ENCODE peak calls at places on chromosome 20, in nine cellular contexts. Q, T, S, J, G, N, Y, U and I are unnamed samples.
A peak's percentile ranks its signal among the peaks of the same experiment; 100 is the strongest.

GRCh38 chr20:43911066-43911465 is 3.6 kb upstream of the TOX2 start:
- DNase-seq in T (no peak), Q (no peak), N (peak; percentile 59), Y (no peak), G (peak; percentile 43), U (peak; percentile 80), S (no peak), J (peak; percentile 59), I (no peak)

GRCh38 chr20:44576297-44576696 is 6.1 kb upstream of the PKIG start:
- DNase-seq in S (no peak), G (no peak), Q (no peak), N (peak; percentile 42), Y (no peak), U (peak; percentile 32), T (no peak), J (peak; percentile 69), I (no peak)

GRCh38 chr20:24943731-24944130 is 5.3 kb upstream of the CST7 start:
- DNase-seq in N (no peak), T (no peak), S (no peak), Y (no peak), G (peak; percentile 42), J (no peak), Q (no peak), U (no peak), I (no peak)

GRCh38 chr20:64244870-64245603 is 10.5 kb upstream of the PCMTD2 start:
- DNase-seq in S (no peak), T (no peak), Y (peak; percentile 5), U (no peak), J (no peak), G (peak; percentile 44), Q (no peak), N (no peak), I (peak; percentile 47)

GRCh38 chr20:46004813-46005505 is 3.7 kb upstream of the MMP9 start:
- DNase-seq in Q (no peak), T (no peak), U (no peak), J (no peak), G (no peak), N (no peak), S (no peak), Y (no peak), I (no peak)

GRCh38 chr20:20926222-20926905 is 179.8 kb downstream of the LINC00237 start:
- DNase-seq in Q (no peak), T (no peak), Y (no peak), G (no peak), U (no peak), J (no peak), S (no peak), N (no peak), I (no peak)

GRCh38 chr20:49132995-49133451 is 55.1 kb downstream of the STAU1 start:
- DNase-seq in Y (peak; percentile 25), S (no peak), T (no peak), N (peak; percentile 81), J (peak; percentile 45), G (no peak), Q (peak; percentile 46), U (peak; percentile 66), I (no peak)

GRCh38 chr20:50586531-50587232 is 76.5 kb downstream of the PTPN1 start:
- DNase-seq in S (no peak), T (no peak), Q (peak; percentile 19), U (no peak), N (no peak), J (no peak), G (no peak), Y (no peak), I (no peak)

GRCh38 chr20:48697845-48698491 is 129.8 kb downstream of the PREX1 start:
- DNase-seq in Y (no peak), U (peak; percentile 79), G (no peak), S (no peak), Q (peak; percentile 85), T (no peak), N (peak; percentile 87), J (peak; percentile 51), I (no peak)

GRCh38 chr20:17631576-17632319 is 50.3 kb downstream of the RRBP1 start:
- DNase-seq in G (no peak), J (no peak), S (no peak), Q (no peak), N (no peak), U (no peak), Y (no peak), T (no peak), I (no peak)

GRCh38 chr20:62143976-62144825 is 632 bp downstream of the SS18L1 start:
- DNase-seq in J (no peak), Y (peak; percentile 40), T (peak; percentile 69), U (peak; percentile 70), S (no peak), Q (peak; percentile 73), G (peak; percentile 58), N (peak; percentile 69), I (no peak)

GRCh38 chr20:51360451-51361230 is 181.9 kb downstream of the NFATC2 start:
- DNase-seq in T (no peak), Y (no peak), U (peak; percentile 100), S (no peak), G (no peak), J (peak; percentile 99), N (peak; percentile 98), Q (no peak), I (no peak)

GRCh38 chr20:58433759-58434158 is 44.7 kb downstream of the VAPB start:
- DNase-seq in G (no peak), Y (no peak), T (no peak), S (no peak), U (peak; percentile 85), J (peak; percentile 77), N (peak; percentile 64), Q (no peak), I (no peak)

GRCh38 chr20:19867940-19868371 is 109.9 kb downstream of the RIN2 start:
- DNase-seq in G (no peak), N (peak; percentile 58), Q (no peak), T (no peak), S (no peak), Y (no peak), J (no peak), U (no peak), I (no peak)

GRCh38 chr20:59735486-59735885 is 131.1 kb downstream of the PHACTR3 start:
- DNase-seq in Q (no peak), Y (no peak), S (no peak), N (no peak), J (no peak), G (no peak), T (no peak), U (no peak), I (peak; percentile 43)

GRCh38 chr20:51457281-51457932 is 85.1 kb downstream of the NFATC2 start:
- DNase-seq in G (no peak), T (no peak), Q (peak; percentile 69), N (peak; percentile 73), S (no peak), J (peak; percentile 73), U (peak; percentile 92), Y (peak; percentile 73), I (no peak)

GRCh38 chr20:461254-462198 is 807 bp downstream of the TBC1D20 start:
- DNase-seq in T (peak; percentile 72), S (peak; percentile 18), U (peak; percentile 60), Q (peak; percentile 74), N (peak; percentile 56), G (no peak), Y (peak; percentile 41), J (peak; percentile 19), I (peak; percentile 79)

GRCh38 chr20:32018269-32019155 is 8.3 kb downstream of the CCM2L start:
- DNase-seq in T (no peak), N (no peak), Y (peak; percentile 43), S (peak; percentile 38), J (no peak), U (no peak), G (peak; percentile 52), Q (peak; percentile 56), I (peak; percentile 73)
- H3K4me3 ChIP-seq in T (peak overlapping the region; percentile 50), N (peak overlapping the region; percentile 9), Y (peak overlapping the region; percentile 18), S (peak overlapping the region; percentile 28), J (peak overlapping the region; percentile 34), U (no peak overlapping the region), G (peak overlapping the region; percentile 60), Q (peak overlapping the region; percentile 28), I (peak overlapping the region; percentile 59)

DNA sequence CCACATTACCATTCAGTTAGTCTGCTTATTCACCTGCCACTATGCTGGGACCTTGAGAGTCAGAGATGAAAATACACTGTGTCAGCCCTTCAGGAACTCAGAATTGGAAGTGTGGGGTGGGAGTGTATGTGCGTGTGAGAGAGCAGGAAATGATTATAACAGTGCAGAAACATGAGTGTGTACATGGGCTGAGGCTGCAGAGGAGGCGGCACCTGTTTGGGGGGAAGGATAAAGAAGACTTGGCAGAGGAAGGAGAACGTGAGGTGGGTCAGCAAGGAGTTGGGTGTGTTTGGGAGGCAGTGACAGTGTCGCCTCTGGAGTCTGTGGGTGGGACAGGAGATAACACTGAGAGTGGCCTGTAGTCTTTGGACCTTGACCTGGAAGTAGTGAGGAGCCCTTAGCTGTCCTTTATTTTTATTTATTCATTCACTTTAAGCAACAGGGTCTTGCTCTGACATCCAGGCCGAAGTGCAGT is 3.1 kb downstream of the CHMP4B start:
- DNase-seq in N (no peak), S (no peak), G (no peak), Y (no peak), Q (no peak), J (no peak), U (no peak), T (no peak), I (no peak)
- H3K4me3 ChIP-seq in N (no peak overlapping the region), S (no peak overlapping the region), G (no peak overlapping the region), Y (no peak overlapping the region), Q (no peak overlapping the region), J (no peak overlapping the region), U (no peak overlapping the region), T (no peak overlapping the region), I (no peak overlapping the region)

GRCh38 chr20:32485126-32485769 is 99.9 kb downstream of the NOL4L start:
- DNase-seq in Y (peak; percentile 79), S (peak; percentile 69), G (peak; percentile 86), U (peak; percentile 75), Q (peak; percentile 84), N (peak; percentile 81), J (peak; percentile 82), T (no peak), I (peak; percentile 83)
- H3K4me3 ChIP-seq in Y (peak overlapping the region; percentile 68), S (peak overlapping the region; percentile 52), G (peak overlapping the region; percentile 77), U (peak overlapping the region; percentile 72), Q (peak overlapping the region; percentile 92), N (peak overlapping the region; percentile 69), J (peak overlapping the region; percentile 57), T (peak overlapping the region; percentile 65), I (peak overlapping the region; percentile 89)

GRCh38 chr20:36246410-36246809 is 10.1 kb downstream of the AAR2 start:
- DNase-seq in Q (no peak), Y (no peak), N (no peak), S (no peak), U (no peak), G (no peak), J (no peak), T (no peak), I (no peak)

GRCh38 chr20:36249450-36249849 is 13.2 kb downstream of the AAR2 start:
- DNase-seq in J (no peak), Y (no peak), T (no peak), N (no peak), S (no peak), G (no peak), Q (no peak), U (no peak), I (no peak)

GRCh38 chr20:36252511-36252910 is 16.2 kb downstream of the AAR2 start:
- DNase-seq in J (no peak), U (no peak), N (no peak), Y (no peak), T (no peak), Q (no peak), G (no peak), S (no peak), I (no peak)

GRCh38 chr20:36251426-36251825 is 15.1 kb downstream of the AAR2 start:
- DNase-seq in N (no peak), G (no peak), Q (no peak), T (no peak), U (no peak), S (no peak), J (no peak), Y (no peak), I (no peak)

GRCh38 chr20:36248836-36249235 is 12.6 kb downstream of the AAR2 start:
- DNase-seq in Y (no peak), Q (no peak), U (no peak), G (no peak), J (no peak), S (no peak), N (no peak), T (no peak), I (no peak)
- H3K4me3 ChIP-seq in Y (no peak overlapping the region), Q (no peak overlapping the region), U (no peak overlapping the region), G (no peak overlapping the region), J (no peak overlapping the region), S (no peak overlapping the region), N (no peak overlapping the region), T (no peak overlapping the region), I (no peak overlapping the region)